ENCODE peak calls at places on chromosomes 13 and 19, in seven cellular contexts. Z, K, T, J, C, B and S are unnamed samples.

GRCh38 chr13:30735025-30735967 is at the start of gene ALOX5AP:
- DNase-seq in C (no peak), K (no peak), Z (no peak), J (peak; percentile 72), B (no peak), T (no peak), S (no peak)

GRCh38 chr19:39987596-39987995 is 9.3 kb upstream of the ZNF546 start:
- DNase-seq in J (no peak), Z (no peak), T (no peak), C (no peak), K (no peak), B (no peak), S (no peak)

GRCh38 chr13:107817652-107818287 is 397.6 kb downstream of the LIG4 start:
- DNase-seq in J (no peak), C (peak; percentile 6), T (no peak), K (no peak), Z (no peak), B (no peak), S (no peak)

GRCh38 chr19:10010247-10010691 is at the start of gene COL5A3:
- DNase-seq in K (peak; percentile 72), B (peak; percentile 69), Z (no peak), T (peak; percentile 5), J (no peak), C (peak; percentile 69), S (no peak)

GRCh38 chr13:25095862-25096453 is at the start of gene PABPC3:
- DNase-seq in T (peak; percentile 3), C (no peak), Z (no peak), K (peak; percentile 33), J (no peak), B (no peak), S (no peak)

GRCh38 chr13:51122868-51123267 is 11.8 kb upstream of the C13orf42 start:
- DNase-seq in C (no peak), Z (no peak), J (no peak), B (peak; percentile 61), K (no peak), T (no peak), S (no peak)

GRCh38 chr19:6412111-6412999 is 12.3 kb downstream of the KHSRP start:
- DNase-seq in T (peak; percentile 63), B (peak; percentile 94), C (peak; percentile 68), Z (peak; percentile 14), K (peak; percentile 27), J (no peak), S (no peak)

GRCh38 chr19:33998302-33998701 is 174.0 kb upstream of the LSM14A start:
- DNase-seq in B (no peak), C (no peak), Z (no peak), K (no peak), T (no peak), J (no peak), S (no peak)

GRCh38 chr13:110444226-110444653 is 117.3 kb downstream of the RAB20 start:
- DNase-seq in K (peak; percentile 44), T (peak; percentile 62), C (no peak), Z (no peak), J (peak; percentile 40), B (no peak), S (no peak)

GRCh38 chr13:95948646-95949045 is 104.6 kb downstream of the UGGT2 start:
- DNase-seq in T (no peak), Z (no peak), K (peak; percentile 42), J (no peak), C (no peak), B (no peak), S (no peak)

GRCh38 chr19:57587529-57587928 is 3.6 kb downstream of the ZIK1 start:
- DNase-seq in J (no peak), T (no peak), C (no peak), K (peak; percentile 20), B (no peak), Z (no peak), S (no peak)
- H3K9me3 ChIP-seq in J (no peaks in the 10 kb centered on the region), T (peaks cover 3% of the 10 kb centered on the region), C (peaks cover 50% of the 10 kb centered on the region), K (no peaks in the 10 kb centered on the region), B (peaks cover 86% of the 10 kb centered on the region), Z (peaks cover 65% of the 10 kb centered on the region), S (peaks cover 46% of the 10 kb centered on the region)

GRCh38 chr13:40876020-40876738 is 86.8 kb downstream of the SLC25A15 start:
- DNase-seq in B (no peak), Z (no peak), C (no peak), T (peak; percentile 86), K (no peak), J (no peak), S (no peak)

GRCh38 chr13:40875583-40875982 is 86.2 kb downstream of the SLC25A15 start:
- DNase-seq in Z (no peak), T (peak; percentile 8), B (no peak), J (no peak), K (no peak), C (no peak), S (no peak)

GRCh38 chr13:40875048-40875447 is 85.6 kb downstream of the SLC25A15 start:
- DNase-seq in B (no peak), T (no peak), Z (no peak), K (no peak), J (no peak), C (no peak), S (no peak)

GRCh38 chr13:40878321-40878720 is 88.9 kb downstream of the SLC25A15 start:
- DNase-seq in B (no peak), J (no peak), T (peak; percentile 82), K (no peak), Z (no peak), C (no peak), S (no peak)

GRCh38 chr13:40878823-40879222 is 89.4 kb downstream of the SLC25A15 start:
- DNase-seq in J (no peak), T (peak; percentile 80), B (no peak), C (no peak), K (no peak), Z (no peak), S (no peak)
- H3K9me3 ChIP-seq in J (no peaks in the 10 kb centered on the region), T (no peaks in the 10 kb centered on the region), B (peaks cover 31% of the 10 kb centered on the region), C (no peaks in the 10 kb centered on the region), K (no peaks in the 10 kb centered on the region), Z (peaks cover 23% of the 10 kb centered on the region), S (peaks cover 29% of the 10 kb centered on the region)

DNA sequence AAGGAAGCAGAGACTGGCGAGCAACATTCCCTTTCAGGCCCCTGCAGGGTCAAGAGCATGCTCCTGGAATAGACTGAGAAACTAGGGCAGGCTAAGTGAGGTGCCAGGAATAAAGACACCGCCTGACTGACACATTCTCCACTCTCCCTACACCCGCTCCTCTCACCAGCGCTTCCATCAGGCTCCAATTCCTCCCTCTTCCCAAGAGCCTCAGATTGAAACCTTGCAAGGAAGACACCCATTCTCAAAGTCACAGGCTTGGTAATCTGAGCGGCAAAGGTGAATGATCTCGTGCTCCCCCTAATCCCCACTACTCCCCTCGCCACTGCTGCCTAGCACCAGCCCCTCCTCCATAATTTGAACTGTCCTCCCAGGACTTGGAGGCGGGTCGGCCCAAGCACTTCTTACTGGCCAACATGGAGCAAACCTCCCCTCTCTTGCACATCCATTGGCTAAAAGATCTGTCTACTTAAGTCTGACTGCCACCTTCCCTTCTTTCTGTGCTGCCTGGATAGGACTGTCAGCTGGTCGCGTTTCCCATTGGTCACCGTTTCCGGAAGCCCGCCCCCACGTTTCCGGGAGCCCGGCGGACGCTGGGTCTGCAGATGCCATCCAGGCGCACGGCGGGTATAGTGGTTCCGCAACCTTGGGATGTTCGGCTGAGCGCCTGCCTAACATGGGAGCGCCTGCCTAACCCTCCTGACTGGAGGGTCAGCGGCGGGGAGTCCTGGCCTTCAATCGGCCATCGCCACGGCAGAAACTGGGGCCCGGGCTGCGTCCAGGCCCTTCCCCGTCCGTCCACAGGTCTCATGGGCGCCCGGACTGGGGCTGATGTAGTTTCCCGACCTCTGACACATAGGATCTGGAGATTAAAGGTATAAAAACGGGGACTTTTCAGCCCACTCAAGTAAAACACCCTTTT is 33.6 kb downstream of the ZNF383 start:
- DNase-seq in J (peak; percentile 50), Z (no peak), B (no peak), K (peak; percentile 98), C (no peak), T (peak; percentile 95), S (peak; percentile 90)
- H3K9me3 ChIP-seq in J (no peaks in the 10 kb centered on the region), Z (peaks cover 28% of the 10 kb centered on the region), B (peaks cover 33% of the 10 kb centered on the region), K (peaks cover 3% of the 10 kb centered on the region), C (peaks cover 20% of the 10 kb centered on the region), T (no peaks in the 10 kb centered on the region), S (peaks cover 72% of the 10 kb centered on the region)

GRCh38 chr13:113023217-113023597 is 54.2 kb downstream of the MCF2L start:
- DNase-seq in T (no peak), J (no peak), K (peak; percentile 66), B (peak; percentile 75), C (no peak), Z (no peak), S (no peak)

GRCh38 chr13:113021811-113022210 is 52.8 kb downstream of the MCF2L start:
- DNase-seq in T (no peak), Z (no peak), C (no peak), J (no peak), K (no peak), B (no peak), S (no peak)

GRCh38 chr13:113024466-113024865 is 55.5 kb downstream of the MCF2L start:
- DNase-seq in T (no peak), C (no peak), B (no peak), K (no peak), J (no peak), Z (no peak), S (no peak)

GRCh38 chr13:113022391-113023216 is 53.6 kb downstream of the MCF2L start:
- DNase-seq in C (peak; percentile 94), J (no peak), K (peak; percentile 5), Z (no peak), B (peak; percentile 78), T (no peak), S (no peak)

DNA sequence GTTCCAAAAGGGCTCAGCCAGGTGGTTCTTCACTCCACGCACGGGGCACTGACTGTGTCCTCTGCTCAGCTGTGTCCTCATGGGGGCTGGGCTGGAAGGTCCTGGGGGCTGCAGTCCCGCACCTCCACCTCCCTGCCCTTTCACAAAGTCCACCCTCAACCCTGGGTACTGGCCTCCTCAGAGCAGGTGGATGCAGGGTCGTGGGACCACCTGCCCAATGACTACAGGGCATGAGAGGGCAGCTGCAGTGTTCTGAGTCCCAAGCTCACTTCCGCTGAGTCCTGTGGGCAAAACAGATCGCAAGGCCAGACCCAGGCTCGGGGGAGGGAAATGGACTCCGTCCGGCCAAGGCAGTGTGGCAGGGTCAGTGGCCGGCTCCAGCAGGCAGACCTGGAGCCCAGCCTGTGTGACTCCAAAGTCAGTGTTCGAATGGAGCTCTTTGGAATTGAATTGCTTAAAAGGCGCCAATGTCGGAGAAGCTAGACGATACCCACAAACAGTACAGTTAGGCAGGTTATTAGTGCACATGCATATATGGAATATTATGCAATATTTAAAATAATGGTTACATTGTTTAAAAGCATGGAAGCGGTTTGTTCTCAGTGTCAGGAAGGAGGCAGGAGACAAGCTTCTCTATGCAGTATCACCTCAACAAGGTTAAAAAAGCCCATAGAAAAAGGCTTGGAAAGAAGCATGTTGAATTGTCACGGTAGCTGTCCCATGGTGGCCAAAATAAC is 54.8 kb downstream of the MCF2L start:
- DNase-seq in J (no peak), C (no peak), Z (no peak), B (no peak), T (no peak), K (no peak), S (no peak)
- H3K9me3 ChIP-seq in J (no peaks in the 10 kb centered on the region), C (no peaks in the 10 kb centered on the region), Z (no peaks in the 10 kb centered on the region), B (no peaks in the 10 kb centered on the region), T (no peaks in the 10 kb centered on the region), K (no peaks in the 10 kb centered on the region), S (no peaks in the 10 kb centered on the region)